ENCODE peak calls at places on chromosomes 6 and 20, in four cellular contexts. M is hepatocyte, N is left ventricle myocardium inferior, B is gastrocnemius medialis. U is an unnamed sample.

GRCh38 chr6:2242311-2242710 is 3.1 kb downstream of the GMDS start:
- DNase-seq in B (no peak), N (no peak), M (no peak), U (no peak)

GRCh38 chr6:54255881-54256280 is 52.4 kb upstream of the TINAG start:
- DNase-seq in N (no peak), B (no peak), M (no peak), U (no peak)

GRCh38 chr6:117210279-117210678 is 55.1 kb upstream of the VGLL2 start:
- DNase-seq in B (no peak), M (no peak), N (no peak), U (no peak)

GRCh38 chr6:29388533-29388932 is 6.9 kb upstream of the OR12D2 start:
- DNase-seq in B (no peak), N (no peak), M (no peak), U (no peak)

GRCh38 chr6:165880721-165881120 is 217.7 kb upstream of the PDE10A start:
- DNase-seq in B (no peak), M (no peak), N (no peak), U (no peak)

GRCh38 chr20:32965115-32965514 is 39.1 kb downstream of the SUN5 start:
- DNase-seq in B (no peak), N (no peak), M (no peak), U (no peak)

GRCh38 chr20:50020283-50020682 is 37.5 kb downstream of the SNAI1 start:
- DNase-seq in N (no peak), M (no peak), B (no peak), U (no peak)

GRCh38 chr6:169269180-169270076 is 15.8 kb upstream of the THBS2 start:
- DNase-seq in N (peak; percentile 62), M (no peak), B (peak; percentile 73), U (peak; percentile 73)

GRCh38 chr6:32785781-32786533 is 22.6 kb upstream of the HLA-DQB2 start:
- DNase-seq in N (no peak), B (peak; percentile 21), M (peak; percentile 82), U (no peak)

GRCh38 chr6:98894810-98895209 is 52.9 kb downstream of the FBXL4 start:
- DNase-seq in M (no peak), B (no peak), N (no peak), U (no peak)

GRCh38 chr6:143936986-143937765 is 70.9 kb downstream of the PLAGL1 start:
- DNase-seq in M (no peak), N (no peak), B (no peak), U (no peak)

GRCh38 chr6:84182001-84182400 is 45.4 kb downstream of the CEP162 start:
- DNase-seq in N (no peak), B (no peak), M (no peak), U (no peak)

GRCh38 chr6:155026366-155027045 is 31.4 kb downstream of the TIAM2 start:
- DNase-seq in M (peak; percentile 56), B (peak; percentile 79), N (no peak), U (peak; percentile 76)

GRCh38 chr6:39051399-39052122 is 3.0 kb downstream of the GLP1R start:
- DNase-seq in N (no peak), B (no peak), M (no peak), U (no peak)

GRCh38 chr20:25533920-25534700 is 51.2 kb downstream of the NINL start:
- DNase-seq in M (no peak), B (no peak), N (no peak), U (no peak)

GRCh38 chr20:50724851-50725721 is 6.3 kb upstream of the PARD6B start:
- DNase-seq in N (peak; percentile 70), M (peak; percentile 94), B (peak; percentile 85), U (peak; percentile 89)

GRCh38 chr6:159893064-159893463 is 2.3 kb downstream of the MAS1 start:
- DNase-seq in M (no peak), N (no peak), B (no peak), U (no peak)

GRCh38 chr20:967796-968742 is 34.0 kb downstream of the RSPO4 start:
- DNase-seq in B (no peak), N (no peak), M (no peak), U (no peak)

GRCh38 chr6:14031516-14031915 is 86.1 kb upstream of the CD83 start:
- DNase-seq in M (no peak), B (no peak), N (no peak), U (no peak)

GRCh38 chr6:164640946-164641345 is 668.5 kb downstream of the C6orf118 start:
- DNase-seq in M (no peak), N (no peak), B (no peak), U (no peak)

GRCh38 chr6:159594750-159595117 is 98.3 kb downstream of the SOD2 start:
- DNase-seq in N (no peak), B (no peak), M (no peak), U (no peak)

GRCh38 chr6:56905378-56905777 is 49.5 kb upstream of the BEND6 start:
- DNase-seq in B (no peak), N (no peak), M (no peak), U (no peak)

GRCh38 chr6:129501401-129502051 is 208.5 kb downstream of the ARHGAP18 start:
- DNase-seq in N (no peak), M (peak; percentile 93), B (peak; percentile 62), U (peak; percentile 54)

GRCh38 chr20:21739682-21740081 is 34.2 kb downstream of the PAX1 start:
- DNase-seq in B (no peak), N (no peak), M (no peak), U (no peak)

GRCh38 chr6:135295085-135295484 is 114.0 kb downstream of the MYB start:
- DNase-seq in M (no peak), B (no peak), N (no peak), U (no peak)

GRCh38 chr6:25962368-25963127 is at the start of gene TRIM38:
- DNase-seq in B (peak; percentile 68), M (peak; percentile 87), N (peak; percentile 29), U (no peak)

GRCh38 chr6:100300221-100300736 is 164.4 kb downstream of the SIM1 start:
- DNase-seq in B (no peak), M (peak; percentile 41), N (no peak), U (no peak)

GRCh38 chr6:17107768-17108325 is 6.0 kb downstream of the STMND1 start:
- DNase-seq in N (no peak), M (no peak), B (no peak), U (no peak)

GRCh38 chr20:20070871-20071726 is 18.8 kb downstream of the CFAP61 start:
- DNase-seq in M (no peak), B (peak; percentile 72), N (no peak), U (no peak)

GRCh38 chr6:121651420-121651819 is 216.0 kb downstream of the GJA1 start:
- DNase-seq in B (no peak), M (no peak), N (no peak), U (no peak)

GRCh38 chr20:62500237-62500864 is 24.6 kb upstream of the GATA5 start:
- DNase-seq in M (peak; percentile 87), N (peak; percentile 81), B (peak; percentile 79), U (peak; percentile 84)

GRCh38 chr20:57439432-57439831 is 48.2 kb downstream of the RBM38 start:
- DNase-seq in M (no peak), B (peak; percentile 88), N (peak; percentile 76), U (peak; percentile 80)

GRCh38 chr20:60486345-60486744 is 528.1 kb downstream of the CDH26 start:
- DNase-seq in B (no peak), M (no peak), N (no peak), U (no peak)

DNA sequence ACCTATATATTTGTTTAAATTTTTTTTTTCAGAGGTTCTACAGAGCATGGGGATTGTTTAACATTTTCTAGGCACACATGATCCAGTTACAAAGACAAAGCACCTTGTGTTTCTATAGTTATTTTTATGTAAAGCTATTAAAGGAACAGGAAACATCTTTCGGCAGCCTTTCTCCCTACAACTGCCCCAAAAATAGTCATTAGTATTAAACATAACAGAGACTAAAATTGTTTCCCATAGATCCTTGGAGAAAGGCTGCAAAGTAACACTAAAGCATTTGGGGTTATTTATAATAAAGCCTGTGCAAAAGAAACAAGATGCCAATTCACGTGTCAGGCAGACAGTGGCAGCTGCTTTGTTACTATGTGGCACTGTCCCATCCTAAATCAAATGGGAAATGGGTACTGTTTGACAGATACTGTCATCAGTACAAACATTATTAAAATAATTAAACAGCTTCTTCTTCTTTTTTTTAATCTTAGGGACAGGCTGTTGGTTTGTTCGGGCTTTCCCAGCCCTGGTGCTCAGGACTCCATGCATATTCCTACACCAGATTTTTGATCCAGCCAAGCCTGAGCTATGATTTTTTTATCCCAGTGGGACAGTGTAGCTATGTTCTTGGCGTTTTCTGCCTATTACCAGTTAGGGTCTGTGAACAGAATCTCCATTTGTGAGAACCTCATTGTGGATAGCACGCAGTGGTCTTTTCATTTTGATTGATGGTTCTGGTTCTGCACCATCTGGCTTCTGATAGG is 460.5 kb upstream of the SOX4 start:
- DNase-seq in N (no peak), B (no peak), M (no peak), U (no peak)
- H3K4me1 ChIP-seq in N (peaks cover 18% of the 10 kb centered on the region), B (peaks cover 12% of the 10 kb centered on the region), M (peaks cover 14% of the 10 kb centered on the region), U (peaks cover 7% of the 10 kb centered on the region)

DNA sequence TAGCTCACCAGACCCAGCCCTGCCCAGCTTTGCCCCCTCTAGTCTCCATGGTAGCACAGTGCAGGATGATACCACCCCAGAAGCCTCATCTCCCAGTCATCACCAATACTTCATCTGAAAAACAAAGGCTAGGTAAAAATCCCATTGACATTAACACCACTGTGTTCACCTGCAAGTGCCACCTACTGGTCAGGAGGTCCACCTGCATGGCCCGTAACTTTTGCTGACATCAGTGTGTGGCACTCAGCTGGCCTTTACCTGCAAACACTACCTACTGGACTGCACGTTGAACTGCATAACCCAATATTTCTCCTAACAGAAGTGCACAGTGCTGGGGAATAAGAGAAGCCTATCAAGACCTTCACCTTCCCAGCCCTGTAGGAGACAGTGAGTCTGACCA is 234.7 kb upstream of the ADGRB3 start:
- DNase-seq in B (no peak), N (no peak), M (no peak), U (no peak)
- TF ChIP-seq CTCF in B (no peak), N (no peak), M (no peak), U (no peak)

DNA sequence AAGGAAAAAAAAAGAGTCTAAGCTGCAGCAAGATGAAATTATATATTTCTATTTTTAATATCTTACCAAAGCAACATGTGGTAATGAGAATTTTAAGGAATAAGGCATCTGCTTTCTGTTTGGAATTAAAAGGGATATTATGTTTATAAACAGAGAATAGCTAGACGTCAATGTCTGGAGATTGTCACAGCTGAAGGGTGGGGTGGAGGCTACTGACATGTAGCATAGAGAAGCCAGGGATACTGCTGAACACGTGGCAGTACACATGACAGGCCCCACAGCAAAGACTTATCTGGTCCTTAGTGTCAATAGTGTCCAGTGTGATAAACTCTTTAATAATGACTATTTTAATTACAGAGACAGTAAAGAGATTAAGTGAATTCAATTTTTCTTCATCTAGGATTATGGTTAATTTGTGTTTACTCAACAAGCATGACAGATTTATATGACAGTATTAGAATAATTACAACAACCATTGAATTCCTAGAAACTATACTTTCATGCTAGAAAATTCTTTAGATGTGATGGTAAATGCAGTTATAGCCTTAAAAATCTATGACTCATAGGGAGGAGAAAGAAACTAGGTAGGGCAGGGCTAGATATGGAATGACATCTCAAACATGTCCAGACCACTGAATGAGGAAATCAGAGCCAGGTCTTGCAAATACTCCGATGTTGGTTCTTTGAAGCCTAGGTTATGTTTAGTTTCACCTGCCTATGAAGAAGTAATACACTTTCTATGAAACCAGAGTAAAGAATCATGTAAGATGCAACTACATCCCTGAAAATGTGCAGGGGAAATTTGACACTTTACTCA is 399.4 kb downstream of the PHF3 start:
- DNase-seq in M (peak; percentile 46), N (no peak), B (no peak), U (no peak)
- H3K27ac ChIP-seq in M (peak overlapping the region; percentile 65), N (no peak overlapping the region), B (no peak overlapping the region), U (no peak overlapping the region)

GRCh38 chr6:118708055-118708454 is 56.7 kb upstream of the CEP85L start:
- DNase-seq in B (no peak), M (no peak), N (no peak), U (no peak)
- H3K4me1 ChIP-seq in B (peaks cover 44% of the 10 kb centered on the region), M (peaks cover 17% of the 10 kb centered on the region), N (peaks cover 32% of the 10 kb centered on the region), U (peaks cover 41% of the 10 kb centered on the region)

GRCh38 chr6:131255911-131256310 is 120.6 kb downstream of the AKAP7 start:
- DNase-seq in B (no peak), N (no peak), M (no peak), U (no peak)
- TF ChIP-seq CTCF in B (no peak), N (no peak), M (no peak), U (no peak)

GRCh38 chr6:157393667-157394329 is 12.8 kb downstream of the ZDHHC14 start:
- DNase-seq in B (no peak), N (no peak), M (no peak), U (no peak)
- H3K27ac ChIP-seq in B (no peak overlapping the region), N (no peak overlapping the region), M (peak overlapping the region; percentile 90), U (no peak overlapping the region)

U was measured in psoas muscle.